ENCODE peak calls at places on chromosome 10, in nine cellular contexts. R is ovary; B is fibroblast of lung; N is transverse colon; I is uterus; Q is OCI-LY7; T is psoas muscle; K is CD8-positive, alpha-beta memory T cell; F is pancreas. G is an unnamed sample.

GRCh38 chr10:34434119-34434594 is 380.9 kb downstream of the PARD3 start:
- DNase-seq in Q (no peak), K (no peak), F (no peak), R (no peak), N (no peak), B (peak), I (no peak), T (no peak), G (no peak)

GRCh38 chr10:11610151-11610854 is 1.1 kb downstream of the USP6NL start:
- DNase-seq in I (no peak), Q (peak), K (no peak), F (no peak), T (no peak), R (no peak), N (no peak), B (no peak), G (no peak)

GRCh38 chr10:73886085-73886529 is 11.8 kb upstream of the CAMK2G start:
- DNase-seq in K (peak), N (peak), Q (peak), B (peak), F (peak), R (peak), T (peak), I (peak), G (peak)

GRCh38 chr10:72763201-72763600 is 71.3 kb downstream of the MCU start:
- DNase-seq in T (no peak), N (no peak), B (no peak), I (no peak), Q (no peak), F (no peak), R (no peak), K (no peak), G (no peak)

GRCh38 chr10:373516-374309 is 238.5 kb downstream of the ZMYND11 start:
- DNase-seq in F (no peak), Q (no peak), R (no peak), N (peak), K (no peak), B (peak), I (peak), T (no peak), G (no peak)

GRCh38 chr10:51357170-51357569 is 282.9 kb downstream of the PRKG1 start:
- DNase-seq in N (no peak), R (no peak), T (no peak), I (no peak), B (no peak), Q (no peak), K (no peak), F (no peak), G (no peak)

GRCh38 chr10:104351067-104351681 is 2.5 kb upstream of the CFAP58 start:
- DNase-seq in N (no peak), Q (no peak), I (no peak), T (no peak), K (no peak), F (no peak), R (no peak), B (peak), G (no peak)

GRCh38 chr10:28559661-28560060 is 26.7 kb downstream of the WAC start:
- DNase-seq in R (no peak), K (no peak), B (peak), T (no peak), F (no peak), I (no peak), Q (no peak), N (no peak), G (no peak)

GRCh38 chr10:34537629-34538231 is 277.4 kb downstream of the PARD3 start:
- DNase-seq in F (no peak), T (no peak), N (no peak), R (no peak), K (no peak), I (no peak), Q (no peak), B (no peak), G (no peak)

GRCh38 chr10:48990226-48990625 is 50.6 kb upstream of the LRRC18 start:
- DNase-seq in N (no peak), B (no peak), F (no peak), R (no peak), T (no peak), I (no peak), K (no peak), Q (no peak), G (no peak)

GRCh38 chr10:43383204-43383971 is 12.0 kb downstream of the FXYD4 start:
- DNase-seq in N (no peak), F (peak), I (no peak), K (no peak), T (peak), B (no peak), Q (no peak), R (no peak), G (no peak)

GRCh38 chr10:132310701-132311337 is 3.1 kb upstream of the STK32C start:
- DNase-seq in K (no peak), T (no peak), I (no peak), B (no peak), F (no peak), N (no peak), R (no peak), Q (no peak), G (no peak)

GRCh38 chr10:75294031-75294437 is 58.3 kb upstream of the COMTD1 start:
- DNase-seq in F (no peak), K (no peak), T (no peak), I (peak), Q (no peak), B (peak), N (no peak), R (no peak), G (no peak)
- H3K27ac ChIP-seq in F (peak), K (no peak), T (peak), I (peak), Q (no peak), B (no peak), N (peak), R (peak), G (peak)

DNA sequence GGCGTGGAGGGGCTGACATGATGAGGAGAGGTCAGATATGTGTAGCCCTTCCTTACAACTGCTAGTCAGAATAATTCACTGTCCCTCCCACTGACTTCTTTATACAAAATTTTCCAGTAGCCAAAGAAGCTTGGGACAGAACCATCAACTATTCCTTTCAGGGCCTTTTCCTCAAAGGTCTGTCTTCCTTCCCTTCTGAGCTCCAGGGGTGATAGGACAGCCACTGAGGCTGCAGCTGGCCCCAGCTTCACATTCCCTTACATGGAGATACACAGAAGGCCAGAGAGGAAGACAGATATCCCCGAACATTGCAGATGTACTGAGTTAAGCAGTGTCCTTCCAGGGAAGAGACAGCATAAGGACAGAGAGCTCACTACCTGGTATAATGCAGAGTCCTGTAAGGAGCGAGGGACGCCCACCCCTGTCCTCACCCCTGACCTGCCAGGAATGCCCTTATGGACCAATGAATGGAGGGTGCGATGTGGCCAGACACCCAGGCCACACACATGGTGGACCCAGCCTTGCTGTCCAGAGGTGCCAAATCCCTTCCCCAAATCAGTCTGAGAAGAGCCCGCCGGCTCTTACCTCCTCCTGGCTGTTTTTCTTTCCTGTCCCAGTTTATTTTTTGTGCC is 754.7 kb downstream of the GRID1 start:
- DNase-seq in Q (no peak), R (no peak), K (no peak), B (no peak), N (no peak), F (no peak), I (no peak), T (no peak), G (no peak)
- H3K27ac ChIP-seq in Q (no peak), R (no peak), K (no peak), B (no peak), N (no peak), F (no peak), I (no peak), T (no peak), G (no peak)

GRCh38 chr10:67912330-67912946 is 28.0 kb downstream of the SIRT1 start:
- DNase-seq in I (no peak), R (no peak), F (no peak), B (peak), T (no peak), K (no peak), Q (no peak), N (no peak), G (no peak)
- H3K27ac ChIP-seq in I (no peak), R (no peak), F (no peak), B (no peak), T (no peak), K (no peak), Q (no peak), N (no peak), G (no peak)

DNA sequence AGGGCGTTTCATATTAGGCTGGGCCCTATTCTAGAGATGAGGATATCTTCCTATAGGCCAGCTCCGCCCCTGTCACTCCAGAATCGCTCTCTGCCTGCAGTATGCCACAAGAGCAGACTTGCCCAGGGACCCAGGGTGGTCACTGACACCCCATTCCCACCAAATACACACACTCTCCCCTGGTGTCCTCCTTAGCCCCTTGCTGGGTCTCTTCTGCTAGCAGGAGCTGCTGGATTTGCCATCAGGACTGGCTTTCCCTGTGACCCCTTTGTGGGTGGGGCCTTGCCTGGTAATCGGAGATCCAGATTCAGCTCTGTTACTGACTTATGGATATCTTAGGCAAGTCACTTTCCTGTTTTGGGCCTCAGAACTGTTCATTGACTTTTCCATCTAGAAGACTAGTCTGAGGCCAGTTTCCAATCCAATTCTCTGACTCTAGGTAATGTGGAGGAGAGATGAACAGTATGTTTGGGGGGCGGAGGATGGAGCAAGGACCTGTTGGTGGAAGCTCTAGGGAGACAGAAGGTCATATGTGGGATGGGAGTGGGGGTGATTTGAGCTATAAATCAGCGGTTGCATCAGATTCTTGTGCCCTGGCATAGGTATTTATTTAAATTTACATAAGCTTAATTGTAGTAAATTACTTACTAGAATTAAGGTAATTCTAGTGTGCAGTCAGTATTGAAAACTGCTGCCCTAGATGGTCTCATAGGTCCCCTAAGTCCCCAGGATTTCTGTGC is 1.6 kb downstream of the TSPAN15 start:
- DNase-seq in T (no peak), B (no peak), N (no peak), R (no peak), Q (no peak), I (no peak), K (no peak), F (no peak), G (no peak)
- H3K27ac ChIP-seq in T (peak), B (no peak), N (peak), R (no peak), Q (no peak), I (peak), K (no peak), F (no peak), G (no peak)

DNA sequence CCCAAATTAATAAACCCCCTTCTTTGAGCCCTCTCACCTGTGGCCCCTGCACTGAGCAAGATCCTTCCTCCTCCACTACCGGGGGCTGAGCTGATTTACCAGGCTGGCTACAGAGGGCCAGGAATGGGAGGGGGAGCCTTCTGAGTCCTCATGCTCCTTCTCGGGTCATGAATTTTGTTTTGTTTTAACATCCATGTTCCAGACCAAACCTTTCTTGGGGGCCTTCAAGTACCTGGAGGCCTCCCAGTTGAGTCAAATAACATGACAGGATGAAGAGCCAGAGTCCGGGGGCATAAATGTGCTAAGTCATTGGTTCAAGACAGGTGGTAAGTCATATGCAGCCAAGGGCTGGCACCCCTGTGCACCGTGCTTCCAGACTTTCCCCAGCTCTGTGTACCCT is 39.6 kb downstream of the AFAP1L2 start:
- DNase-seq in N (no peak), I (no peak), K (no peak), R (no peak), Q (no peak), F (no peak), T (no peak), B (no peak), G (no peak)
- H3K27ac ChIP-seq in N (no peak), I (peak), K (no peak), R (no peak), Q (no peak), F (no peak), T (no peak), B (no peak), G (no peak)

GRCh38 chr10:88322336-88323063 is 260.6 kb downstream of the RNLS start:
- DNase-seq in K (no peak), N (no peak), Q (peak), F (no peak), T (no peak), B (no peak), R (no peak), I (no peak), G (no peak)
- H3K27ac ChIP-seq in K (no peak), N (no peak), Q (peak), F (no peak), T (no peak), B (no peak), R (no peak), I (no peak), G (no peak)

GRCh38 chr10:86733260-86733671 is 23.2 kb upstream of the BMPR1A start:
- DNase-seq in N (peak), Q (no peak), R (peak), B (peak), T (peak), F (no peak), I (no peak), K (no peak), G (no peak)

GRCh38 chr10:86730227-86730626 is 26.2 kb upstream of the BMPR1A start:
- DNase-seq in R (peak), N (peak), T (peak), K (no peak), I (no peak), B (no peak), Q (no peak), F (peak), G (peak)

GRCh38 chr10:86729677-86730076 is 26.7 kb upstream of the BMPR1A start:
- DNase-seq in T (no peak), N (no peak), Q (no peak), K (no peak), R (no peak), F (no peak), B (no peak), I (no peak), G (no peak)

GRCh38 chr10:86734209-86734988 is 22.0 kb upstream of the BMPR1A start:
- DNase-seq in K (no peak), N (no peak), T (no peak), B (no peak), R (no peak), F (no peak), I (no peak), Q (no peak), G (no peak)

GRCh38 chr10:86732771-86733170 is 23.6 kb upstream of the BMPR1A start:
- DNase-seq in T (no peak), F (no peak), R (no peak), Q (no peak), B (no peak), N (no peak), I (no peak), K (no peak), G (no peak)
- H3K27ac ChIP-seq in T (peak), F (no peak), R (no peak), Q (no peak), B (no peak), N (peak), I (peak), K (no peak), G (no peak)

DNA sequence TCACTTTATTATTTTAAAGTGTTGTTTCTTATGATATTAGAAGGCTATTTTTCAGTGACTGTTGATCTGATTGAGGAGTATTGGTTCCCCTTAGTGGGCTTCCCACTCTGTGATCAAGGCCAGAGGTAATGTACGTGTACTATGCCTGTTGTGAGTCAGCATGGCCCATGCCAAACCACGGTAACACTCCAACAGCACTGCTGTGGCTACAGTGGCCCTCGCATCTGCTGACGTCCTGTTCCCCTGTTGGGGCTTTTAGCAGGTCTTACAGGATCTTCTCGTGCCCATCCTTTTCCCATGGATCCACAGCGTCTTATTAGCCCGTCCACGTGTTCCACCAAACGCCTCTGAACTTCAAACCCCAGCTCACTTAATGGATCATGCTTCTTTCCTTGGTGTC is 964.6 kb upstream of the CELF2 start:
- DNase-seq in K (no peak), I (no peak), T (no peak), N (no peak), F (no peak), Q (no peak), R (no peak), B (peak), G (no peak)
- H3K27ac ChIP-seq in K (no peak), I (no peak), T (no peak), N (no peak), F (no peak), Q (no peak), R (no peak), B (no peak), G (no peak)

GRCh38 chr10:91629715-91630549 is 2.9 kb downstream of the PPP1R3C start:
- DNase-seq in B (no peak), I (no peak), R (no peak), T (no peak), K (no peak), Q (no peak), N (no peak), F (no peak), G (no peak)

GRCh38 chr10:91626936-91627335 is 5.9 kb downstream of the PPP1R3C start:
- DNase-seq in F (no peak), Q (no peak), I (no peak), K (no peak), R (no peak), T (no peak), B (no peak), N (no peak), G (no peak)

GRCh38 chr10:91624633-91625032 is 8.2 kb downstream of the PPP1R3C start:
- DNase-seq in F (no peak), B (no peak), N (no peak), I (no peak), K (no peak), R (no peak), T (no peak), Q (no peak), G (no peak)

GRCh38 chr10:91630592-91630991 is 2.3 kb downstream of the PPP1R3C start:
- DNase-seq in B (no peak), R (no peak), T (no peak), F (no peak), I (no peak), Q (no peak), N (no peak), K (no peak), G (no peak)

DNA sequence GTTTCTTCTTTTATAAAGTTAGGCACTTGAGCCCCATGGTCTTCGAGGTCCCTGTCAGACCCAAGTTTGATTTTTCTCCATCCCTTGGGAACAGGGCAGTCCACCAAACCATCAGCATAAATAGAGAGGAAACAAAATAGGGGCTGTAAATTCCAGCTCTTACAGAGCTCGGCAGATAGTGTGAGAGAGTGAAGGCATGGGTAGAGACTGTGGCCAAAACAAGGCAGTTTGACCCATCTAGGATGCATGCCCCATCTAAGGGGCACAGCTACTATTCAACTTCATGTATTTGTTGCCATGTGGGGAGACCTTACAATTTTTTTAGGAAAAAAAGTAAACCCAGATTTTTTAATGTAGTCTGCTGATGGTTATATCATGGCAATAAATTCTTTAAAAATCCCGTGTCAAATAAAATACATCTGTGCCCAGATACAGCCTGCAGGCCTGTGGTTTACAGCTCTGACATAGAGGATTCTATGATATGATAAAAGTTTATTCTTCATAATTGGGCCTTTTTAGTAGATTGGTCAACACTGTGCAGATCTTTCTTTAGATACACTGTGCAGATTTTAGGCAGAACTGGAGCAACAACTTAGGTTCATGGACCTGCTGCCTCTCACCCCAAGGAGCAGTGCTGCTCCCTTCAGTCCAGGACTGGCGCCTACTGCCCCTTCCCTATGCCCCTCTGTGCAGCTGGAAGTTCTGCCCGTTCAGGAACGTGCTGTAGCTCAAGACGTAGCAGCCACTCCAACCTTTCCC is 5.3 kb downstream of the PPP1R3C start:
- DNase-seq in R (no peak), F (no peak), I (no peak), Q (no peak), T (no peak), K (no peak), N (no peak), B (no peak), G (no peak)
- H3K27ac ChIP-seq in R (no peak), F (no peak), I (peak), Q (no peak), T (peak), K (no peak), N (no peak), B (no peak), G (peak)